ENCODE peak calls at places on chromosomes 11 and 22, in ten cellular contexts. One of them, this sample, is unnamed.

GRCh38 chr11:69088676-69089146 is 40.0 kb downstream of the TPCN2 start:
- DNase-seq in astrocyte: peak; percentile 49
- DNase-seq in HFFc6: peak; percentile 67
- DNase-seq in astrocyte of the spinal cord: peak; percentile 78
- DNase-seq in cardiac muscle cell: peak; percentile 84
- DNase-seq in lung: peak; percentile 79
- DNase-seq in body of pancreas: peak; percentile 77
- DNase-seq in Peyer's patch: peak; percentile 86
- DNase-seq in fibroblast of villous mesenchyme: peak; percentile 81
- DNase-seq in endothelial cell: peak; percentile 77
- DNase-seq in this sample: peak; percentile 54

GRCh38 chr11:130789241-130789640 is 127.0 kb downstream of the SNX19 start:
- DNase-seq in astrocyte: no peak
- DNase-seq in HFFc6: no peak
- DNase-seq in astrocyte of the spinal cord: no peak
- DNase-seq in cardiac muscle cell: no peak
- DNase-seq in lung: no peak
- DNase-seq in body of pancreas: no peak
- DNase-seq in Peyer's patch: no peak
- DNase-seq in fibroblast of villous mesenchyme: no peak
- DNase-seq in endothelial cell: no peak
- DNase-seq in this sample: no peak

GRCh38 chr11:84498016-84498415 is 1129.1 kb downstream of the DLG2 start:
- DNase-seq in astrocyte: peak; percentile 94
- DNase-seq in HFFc6: no peak
- DNase-seq in astrocyte of the spinal cord: peak; percentile 32
- DNase-seq in cardiac muscle cell: peak; percentile 89
- DNase-seq in lung: no peak
- DNase-seq in body of pancreas: no peak
- DNase-seq in Peyer's patch: no peak
- DNase-seq in fibroblast of villous mesenchyme: no peak
- DNase-seq in endothelial cell: no peak
- DNase-seq in this sample: no peak

GRCh38 chr11:14544611-14545010 is 24.4 kb upstream of the PSMA1 start:
- DNase-seq in astrocyte: no peak
- DNase-seq in HFFc6: no peak
- DNase-seq in astrocyte of the spinal cord: peak; percentile 5
- DNase-seq in cardiac muscle cell: peak; percentile 86
- DNase-seq in lung: no peak
- DNase-seq in body of pancreas: no peak
- DNase-seq in Peyer's patch: no peak
- DNase-seq in fibroblast of villous mesenchyme: peak; percentile 91
- DNase-seq in endothelial cell: no peak
- DNase-seq in this sample: no peak

GRCh38 chr11:115527534-115528125 is 23.4 kb upstream of the CADM1 start:
- DNase-seq in astrocyte: no peak
- DNase-seq in HFFc6: no peak
- DNase-seq in astrocyte of the spinal cord: no peak
- DNase-seq in cardiac muscle cell: no peak
- DNase-seq in lung: no peak
- DNase-seq in body of pancreas: peak; percentile 27
- DNase-seq in Peyer's patch: no peak
- DNase-seq in fibroblast of villous mesenchyme: no peak
- DNase-seq in endothelial cell: no peak
- DNase-seq in this sample: no peak

GRCh38 chr11:82747471-82747870 is 13.8 kb upstream of the FAM181B start:
- DNase-seq in astrocyte: no peak
- DNase-seq in HFFc6: no peak
- DNase-seq in astrocyte of the spinal cord: no peak
- DNase-seq in cardiac muscle cell: no peak
- DNase-seq in lung: no peak
- DNase-seq in body of pancreas: no peak
- DNase-seq in Peyer's patch: no peak
- DNase-seq in fibroblast of villous mesenchyme: no peak
- DNase-seq in endothelial cell: no peak
- DNase-seq in this sample: no peak

GRCh38 chr22:27885977-27886842 is 32.8 kb downstream of the PITPNB start:
- DNase-seq in astrocyte: peak; percentile 87
- DNase-seq in HFFc6: peak; percentile 77
- DNase-seq in astrocyte of the spinal cord: peak; percentile 78
- DNase-seq in cardiac muscle cell: peak; percentile 57
- DNase-seq in lung: peak; percentile 34
- DNase-seq in body of pancreas: peak; percentile 64
- DNase-seq in Peyer's patch: peak; percentile 74
- DNase-seq in fibroblast of villous mesenchyme: peak; percentile 90
- DNase-seq in endothelial cell: peak; percentile 36
- DNase-seq in this sample: no peak

GRCh38 chr11:77324508-77324907 is 23.0 kb upstream of the GDPD4 start:
- DNase-seq in astrocyte: no peak
- DNase-seq in HFFc6: peak; percentile 29
- DNase-seq in astrocyte of the spinal cord: no peak
- DNase-seq in cardiac muscle cell: no peak
- DNase-seq in lung: no peak
- DNase-seq in body of pancreas: no peak
- DNase-seq in Peyer's patch: no peak
- DNase-seq in fibroblast of villous mesenchyme: peak; percentile 5
- DNase-seq in endothelial cell: no peak
- DNase-seq in this sample: no peak

GRCh38 chr11:72113170-72113808 is 794 bp upstream of the ANAPC15 start:
- DNase-seq in astrocyte: no peak
- DNase-seq in HFFc6: peak; percentile 95
- DNase-seq in astrocyte of the spinal cord: no peak
- DNase-seq in cardiac muscle cell: no peak
- DNase-seq in lung: no peak
- DNase-seq in body of pancreas: no peak
- DNase-seq in Peyer's patch: no peak
- DNase-seq in fibroblast of villous mesenchyme: peak; percentile 7
- DNase-seq in endothelial cell: no peak
- DNase-seq in this sample: no peak

GRCh38 chr11:36155770-36156485 is 133.3 kb downstream of the COMMD9 start:
- DNase-seq in astrocyte: no peak
- DNase-seq in HFFc6: peak; percentile 41
- DNase-seq in astrocyte of the spinal cord: peak; percentile 42
- DNase-seq in cardiac muscle cell: peak; percentile 60
- DNase-seq in lung: no peak
- DNase-seq in body of pancreas: no peak
- DNase-seq in Peyer's patch: no peak
- DNase-seq in fibroblast of villous mesenchyme: no peak
- DNase-seq in endothelial cell: no peak
- DNase-seq in this sample: no peak

GRCh38 chr11:71241721-71242259 is 10.6 kb downstream of the SHANK2 start:
- DNase-seq in astrocyte: no peak
- DNase-seq in HFFc6: no peak
- DNase-seq in astrocyte of the spinal cord: no peak
- DNase-seq in cardiac muscle cell: no peak
- DNase-seq in lung: no peak
- DNase-seq in body of pancreas: no peak
- DNase-seq in Peyer's patch: peak; percentile 33
- DNase-seq in fibroblast of villous mesenchyme: no peak
- DNase-seq in endothelial cell: no peak
- DNase-seq in this sample: no peak

GRCh38 chr11:75740681-75741080 is 23.0 kb downstream of the MOGAT2 start:
- DNase-seq in astrocyte: no peak
- DNase-seq in HFFc6: no peak
- DNase-seq in astrocyte of the spinal cord: no peak
- DNase-seq in cardiac muscle cell: no peak
- DNase-seq in lung: no peak
- DNase-seq in body of pancreas: no peak
- DNase-seq in Peyer's patch: no peak
- DNase-seq in fibroblast of villous mesenchyme: no peak
- DNase-seq in endothelial cell: no peak
- DNase-seq in this sample: no peak
- TF ChIP-seq CTCF in astrocyte: no peak
- TF ChIP-seq CTCF in HFFc6: no peak
- TF ChIP-seq CTCF in astrocyte of the spinal cord: no peak
- TF ChIP-seq CTCF in cardiac muscle cell: no peak
- TF ChIP-seq CTCF in lung: no peak
- TF ChIP-seq CTCF in body of pancreas: no peak
- TF ChIP-seq CTCF in Peyer's patch: no peak
- TF ChIP-seq CTCF in fibroblast of villous mesenchyme: no peak
- TF ChIP-seq CTCF in endothelial cell: no peak
- TF ChIP-seq CTCF in this sample: no peak

DNA sequence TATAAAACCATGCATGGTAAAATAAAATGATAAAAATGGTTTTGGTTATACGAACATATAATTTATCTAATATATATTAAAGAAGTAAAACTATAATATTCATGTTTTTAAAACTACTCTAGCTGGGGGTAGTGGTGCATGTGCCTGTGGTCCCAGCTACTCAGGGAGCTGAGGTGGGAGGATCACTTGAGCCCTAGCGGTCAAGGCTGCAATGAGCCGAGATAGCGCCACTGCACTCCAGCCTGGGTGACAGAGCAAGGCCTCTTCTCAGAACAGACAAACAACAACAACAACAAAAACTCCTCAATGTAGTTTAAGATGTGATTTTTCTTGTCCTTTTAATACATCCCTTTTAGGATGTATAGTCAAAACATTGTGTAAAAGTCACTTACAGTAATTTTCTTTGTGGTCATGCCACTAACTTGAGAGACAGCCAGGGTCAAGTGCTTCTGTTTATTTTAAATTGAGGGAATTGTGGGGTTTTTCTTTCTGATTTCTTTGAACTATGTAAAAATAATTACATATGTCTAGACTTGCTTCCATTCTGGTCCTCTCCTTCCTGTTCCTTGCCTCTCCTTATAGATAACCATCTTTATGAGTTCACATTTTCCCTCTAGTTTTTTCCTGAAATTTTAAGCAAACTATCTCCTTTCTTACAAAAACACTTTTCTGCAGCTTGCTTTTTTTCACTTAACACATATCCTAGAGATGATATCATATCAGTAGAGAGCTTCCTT is 9.2 kb downstream of the OR2AT4 start:
- DNase-seq in astrocyte: no peak
- DNase-seq in HFFc6: no peak
- DNase-seq in astrocyte of the spinal cord: no peak
- DNase-seq in cardiac muscle cell: no peak
- DNase-seq in lung: no peak
- DNase-seq in body of pancreas: no peak
- DNase-seq in Peyer's patch: no peak
- DNase-seq in fibroblast of villous mesenchyme: no peak
- DNase-seq in endothelial cell: no peak
- DNase-seq in this sample: no peak
- TF ChIP-seq CTCF in astrocyte: no peak
- TF ChIP-seq CTCF in HFFc6: no peak
- TF ChIP-seq CTCF in astrocyte of the spinal cord: no peak
- TF ChIP-seq CTCF in cardiac muscle cell: no peak
- TF ChIP-seq CTCF in lung: no peak
- TF ChIP-seq CTCF in body of pancreas: no peak
- TF ChIP-seq CTCF in Peyer's patch: no peak
- TF ChIP-seq CTCF in fibroblast of villous mesenchyme: no peak
- TF ChIP-seq CTCF in endothelial cell: no peak
- TF ChIP-seq CTCF in this sample: no peak

DNA sequence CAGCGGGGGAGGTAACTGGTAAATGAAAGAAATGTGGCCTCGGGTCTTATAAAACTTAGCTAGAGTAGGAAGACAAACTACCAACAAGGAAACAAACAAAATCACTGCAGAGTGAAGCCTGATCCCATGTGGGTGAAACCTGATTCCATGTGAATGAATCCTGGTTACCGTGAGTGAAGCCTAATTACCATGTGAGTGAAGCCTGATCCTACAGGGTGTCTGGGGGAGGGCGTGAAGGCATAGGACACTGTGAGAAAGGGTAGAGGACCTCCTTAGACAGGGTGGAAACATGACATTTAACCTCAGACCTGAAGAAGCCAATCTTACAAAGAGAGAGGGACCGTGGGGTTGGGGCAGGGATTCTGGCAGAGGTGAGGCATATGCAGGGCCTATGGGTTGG is 106.2 kb upstream of the USP47 start:
- DNase-seq in astrocyte: no peak
- DNase-seq in HFFc6: no peak
- DNase-seq in astrocyte of the spinal cord: no peak
- DNase-seq in cardiac muscle cell: no peak
- DNase-seq in lung: no peak
- DNase-seq in body of pancreas: no peak
- DNase-seq in Peyer's patch: no peak
- DNase-seq in fibroblast of villous mesenchyme: no peak
- DNase-seq in endothelial cell: no peak
- DNase-seq in this sample: no peak
- TF ChIP-seq CTCF in astrocyte: no peak
- TF ChIP-seq CTCF in HFFc6: no peak
- TF ChIP-seq CTCF in astrocyte of the spinal cord: no peak
- TF ChIP-seq CTCF in cardiac muscle cell: no peak
- TF ChIP-seq CTCF in lung: no peak
- TF ChIP-seq CTCF in body of pancreas: no peak
- TF ChIP-seq CTCF in Peyer's patch: no peak
- TF ChIP-seq CTCF in fibroblast of villous mesenchyme: no peak
- TF ChIP-seq CTCF in endothelial cell: no peak
- TF ChIP-seq CTCF in this sample: no peak

GRCh38 chr11:128949791-128950454 is 7.3 kb upstream of the TP53AIP1 start:
- DNase-seq in astrocyte: no peak
- DNase-seq in HFFc6: no peak
- DNase-seq in astrocyte of the spinal cord: no peak
- DNase-seq in cardiac muscle cell: peak; percentile 26
- DNase-seq in lung: no peak
- DNase-seq in body of pancreas: peak; percentile 69
- DNase-seq in Peyer's patch: no peak
- DNase-seq in fibroblast of villous mesenchyme: peak; percentile 72
- DNase-seq in endothelial cell: no peak
- DNase-seq in this sample: no peak

GRCh38 chr11:128946646-128947045 is 4.0 kb upstream of the TP53AIP1 start:
- DNase-seq in astrocyte: no peak
- DNase-seq in HFFc6: no peak
- DNase-seq in astrocyte of the spinal cord: no peak
- DNase-seq in cardiac muscle cell: no peak
- DNase-seq in lung: no peak
- DNase-seq in body of pancreas: no peak
- DNase-seq in Peyer's patch: no peak
- DNase-seq in fibroblast of villous mesenchyme: no peak
- DNase-seq in endothelial cell: no peak
- DNase-seq in this sample: no peak

GRCh38 chr11:128942807-128943430 is at the start of gene TP53AIP1:
- DNase-seq in astrocyte: no peak
- DNase-seq in HFFc6: no peak
- DNase-seq in astrocyte of the spinal cord: no peak
- DNase-seq in cardiac muscle cell: no peak
- DNase-seq in lung: no peak
- DNase-seq in body of pancreas: no peak
- DNase-seq in Peyer's patch: no peak
- DNase-seq in fibroblast of villous mesenchyme: no peak
- DNase-seq in endothelial cell: no peak
- DNase-seq in this sample: no peak

GRCh38 chr11:128953151-128953550 is 10.5 kb upstream of the TP53AIP1 start:
- DNase-seq in astrocyte: no peak
- DNase-seq in HFFc6: no peak
- DNase-seq in astrocyte of the spinal cord: no peak
- DNase-seq in cardiac muscle cell: no peak
- DNase-seq in lung: no peak
- DNase-seq in body of pancreas: no peak
- DNase-seq in Peyer's patch: no peak
- DNase-seq in fibroblast of villous mesenchyme: no peak
- DNase-seq in endothelial cell: no peak
- DNase-seq in this sample: no peak

DNA sequence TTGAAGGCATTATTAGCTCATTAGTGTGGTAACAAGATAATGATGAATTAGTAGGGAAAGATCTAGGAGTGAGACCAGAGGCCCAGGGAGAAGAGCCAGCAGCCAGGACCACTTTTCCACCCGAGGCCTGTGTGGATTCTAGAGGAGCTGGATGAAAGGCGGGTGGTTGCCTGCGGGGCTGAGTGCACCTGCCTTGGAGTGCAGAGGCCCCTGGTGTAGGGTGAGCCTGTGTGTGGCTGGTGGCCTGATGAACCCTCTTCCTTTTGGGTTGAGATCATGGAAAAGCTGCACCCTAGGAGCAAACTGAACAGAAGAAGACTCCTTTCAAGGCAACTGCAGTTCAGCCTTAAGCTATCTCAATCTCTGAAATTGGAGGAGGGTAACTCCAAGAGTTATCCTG is 5.9 kb upstream of the TP53AIP1 start:
- DNase-seq in astrocyte: no peak
- DNase-seq in HFFc6: no peak
- DNase-seq in astrocyte of the spinal cord: no peak
- DNase-seq in cardiac muscle cell: no peak
- DNase-seq in lung: no peak
- DNase-seq in body of pancreas: no peak
- DNase-seq in Peyer's patch: no peak
- DNase-seq in fibroblast of villous mesenchyme: peak; percentile 19
- DNase-seq in endothelial cell: peak; percentile 25
- DNase-seq in this sample: no peak
- TF ChIP-seq CTCF in astrocyte: no peak
- TF ChIP-seq CTCF in HFFc6: no peak
- TF ChIP-seq CTCF in astrocyte of the spinal cord: peak; percentile 22
- TF ChIP-seq CTCF in cardiac muscle cell: peak; percentile 16
- TF ChIP-seq CTCF in lung: no peak
- TF ChIP-seq CTCF in body of pancreas: no peak
- TF ChIP-seq CTCF in Peyer's patch: no peak
- TF ChIP-seq CTCF in fibroblast of villous mesenchyme: peak; percentile 49
- TF ChIP-seq CTCF in endothelial cell: no peak
- TF ChIP-seq CTCF in this sample: no peak